ENCODE peak calls at places on chromosomes 5 and 9, in nine cellular contexts. I is HCT116, E is spleen, T is stomach, G is GM23338, A is HepG2, R is suprapubic skin, K is transverse colon, W is prostate gland. D is an unnamed sample.

GRCh38 chr5:399296-400281 is 43.4 kb upstream of the EXOC3 start:
- DNase-seq in I (peak; percentile 40), E (peak; percentile 95), T (peak; percentile 74), G (peak; percentile 88), A (peak; percentile 61), R (peak; percentile 95), K (peak; percentile 71), W (peak; percentile 7), D (peak; percentile 49)

GRCh38 chr5:21263361-21263760 is 1275.4 kb upstream of the CDH18 start:
- DNase-seq in I (no peak), E (no peak), T (no peak), G (no peak), A (no peak), R (no peak), K (no peak), W (no peak), D (no peak)

GRCh38 chr5:168302785-168303184 is 11.3 kb downstream of the WWC1 start:
- DNase-seq in I (peak; percentile 63), E (no peak), T (no peak), G (no peak), A (no peak), R (no peak), K (no peak), W (no peak), D (no peak)

GRCh38 chr9:137663584-137663983 is 44.8 kb downstream of the EHMT1 start:
- DNase-seq in I (no peak), E (no peak), T (no peak), G (peak; percentile 43), A (no peak), R (no peak), K (no peak), W (no peak), D (no peak)

GRCh38 chr5:62538017-62538942 is 40.3 kb upstream of the LRRC70 start:
- DNase-seq in I (no peak), E (no peak), T (no peak), G (no peak), A (peak; percentile 28), R (no peak), K (no peak), W (no peak), D (no peak)

GRCh38 chr9:93652604-93653592 is 76.5 kb downstream of the PHF2 start:
- DNase-seq in I (no peak), E (peak; percentile 62), T (no peak), G (no peak), A (no peak), R (peak; percentile 47), K (no peak), W (no peak), D (peak; percentile 38)

GRCh38 chr5:168820776-168821302 is 241.7 kb upstream of the PANK3 start:
- DNase-seq in I (no peak), E (no peak), T (no peak), G (no peak), A (no peak), R (no peak), K (no peak), W (no peak), D (no peak)

GRCh38 chr5:133882801-133883200 is 85.6 kb downstream of the C5orf15 start:
- DNase-seq in I (no peak), E (no peak), T (no peak), G (no peak), A (no peak), R (no peak), K (no peak), W (no peak), D (no peak)

GRCh38 chr5:79025054-79025465 is 40.0 kb upstream of the ARSB start:
- DNase-seq in I (peak; percentile 33), E (no peak), T (peak; percentile 58), G (peak; percentile 79), A (peak; percentile 41), R (peak; percentile 62), K (peak; percentile 56), W (peak; percentile 11), D (peak; percentile 55)

GRCh38 chr9:133563286-133564213 is 29.0 kb downstream of the ADAMTSL2 start:
- DNase-seq in I (no peak), E (no peak), T (no peak), G (no peak), A (no peak), R (no peak), K (peak; percentile 72), W (peak; percentile 20), D (no peak)

GRCh38 chr5:135190345-135191083 is 156.5 kb upstream of the PITX1 start:
- DNase-seq in I (no peak), E (no peak), T (no peak), G (peak; percentile 50), A (no peak), R (no peak), K (no peak), W (no peak), D (no peak)
- H3K4me3 ChIP-seq in I (peak overlapping the region; percentile 40), E (peak overlapping the region; percentile 5), T (peak overlapping the region; percentile 43), G (peak overlapping the region; percentile 51), A (peak overlapping the region; percentile 76), R (peak overlapping the region; percentile 44), K (peak overlapping the region; percentile 54), W (peak overlapping the region; percentile 28), D (no peak overlapping the region)

GRCh38 chr9:38394419-38394818 is 1.9 kb downstream of the ALDH1B1 start:
- DNase-seq in I (no peak), E (peak; percentile 42), T (no peak), G (no peak), A (no peak), R (no peak), K (peak; percentile 72), W (no peak), D (no peak)

GRCh38 chr9:38393128-38393809 is 767 bp downstream of the ALDH1B1 start:
- DNase-seq in I (no peak), E (peak; percentile 61), T (no peak), G (peak; percentile 16), A (no peak), R (no peak), K (no peak), W (no peak), D (no peak)

GRCh38 chr9:38391278-38392118 is 1.0 kb upstream of the ALDH1B1 start:
- DNase-seq in I (no peak), E (peak; percentile 69), T (no peak), G (no peak), A (no peak), R (peak; percentile 44), K (no peak), W (no peak), D (no peak)

GRCh38 chr9:38390851-38391250 is 1.7 kb upstream of the ALDH1B1 start:
- DNase-seq in I (no peak), E (peak; percentile 47), T (no peak), G (no peak), A (no peak), R (no peak), K (no peak), W (no peak), D (no peak)

GRCh38 chr9:38392235-38393127 is at the start of gene ALDH1B1:
- DNase-seq in I (peak; percentile 68), E (peak; percentile 95), T (peak; percentile 90), G (peak; percentile 95), A (peak; percentile 77), R (peak; percentile 86), K (peak; percentile 92), W (peak; percentile 79), D (peak; percentile 75)
- TF ChIP-seq POLR2AphosphoS5 in I (peak; percentile 87), E (peak; percentile 74), T (peak; percentile 54), G (peak; percentile 81), A (peak; percentile 88), R (no peak), K (peak; percentile 85), W (peak; percentile 56), D (no peak)

DNA sequence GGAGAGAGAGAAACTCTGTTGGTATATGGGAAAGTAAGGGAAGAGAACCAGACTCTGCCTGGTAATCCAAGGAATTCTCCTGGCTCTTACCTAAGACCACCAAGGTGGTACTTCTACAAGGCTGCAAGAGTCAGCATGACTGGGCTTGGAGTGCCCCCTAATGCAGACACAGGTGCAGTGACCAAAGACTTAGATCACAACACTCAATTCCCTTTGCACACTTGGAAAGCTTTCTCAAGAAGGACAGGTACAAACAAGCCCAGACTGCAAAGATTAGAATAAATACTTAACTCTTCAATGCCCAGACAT is 25.2 kb downstream of the UGT3A2 start:
- DNase-seq in I (no peak), E (no peak), T (no peak), G (peak; percentile 68), A (no peak), R (no peak), K (no peak), W (no peak), D (no peak)
- H3K4me3 ChIP-seq in I (no peak overlapping the region), E (no peak overlapping the region), T (no peak overlapping the region), G (no peak overlapping the region), A (no peak overlapping the region), R (no peak overlapping the region), K (no peak overlapping the region), W (no peak overlapping the region), D (no peak overlapping the region)

GRCh38 chr9:127772603-127773002 is 5.9 kb downstream of the SH2D3C start:
- DNase-seq in I (no peak), E (no peak), T (no peak), G (no peak), A (no peak), R (no peak), K (no peak), W (no peak), D (no peak)

GRCh38 chr9:127769101-127769500 is 9.4 kb downstream of the SH2D3C start:
- DNase-seq in I (no peak), E (no peak), T (no peak), G (no peak), A (no peak), R (no peak), K (no peak), W (no peak), D (no peak)

GRCh38 chr9:127771570-127772189 is 6.8 kb downstream of the SH2D3C start:
- DNase-seq in I (no peak), E (no peak), T (no peak), G (no peak), A (no peak), R (no peak), K (no peak), W (no peak), D (no peak)

GRCh38 chr9:127769985-127770904 is 8.2 kb downstream of the SH2D3C start:
- DNase-seq in I (no peak), E (peak; percentile 84), T (no peak), G (no peak), A (no peak), R (no peak), K (no peak), W (no peak), D (no peak)

DNA sequence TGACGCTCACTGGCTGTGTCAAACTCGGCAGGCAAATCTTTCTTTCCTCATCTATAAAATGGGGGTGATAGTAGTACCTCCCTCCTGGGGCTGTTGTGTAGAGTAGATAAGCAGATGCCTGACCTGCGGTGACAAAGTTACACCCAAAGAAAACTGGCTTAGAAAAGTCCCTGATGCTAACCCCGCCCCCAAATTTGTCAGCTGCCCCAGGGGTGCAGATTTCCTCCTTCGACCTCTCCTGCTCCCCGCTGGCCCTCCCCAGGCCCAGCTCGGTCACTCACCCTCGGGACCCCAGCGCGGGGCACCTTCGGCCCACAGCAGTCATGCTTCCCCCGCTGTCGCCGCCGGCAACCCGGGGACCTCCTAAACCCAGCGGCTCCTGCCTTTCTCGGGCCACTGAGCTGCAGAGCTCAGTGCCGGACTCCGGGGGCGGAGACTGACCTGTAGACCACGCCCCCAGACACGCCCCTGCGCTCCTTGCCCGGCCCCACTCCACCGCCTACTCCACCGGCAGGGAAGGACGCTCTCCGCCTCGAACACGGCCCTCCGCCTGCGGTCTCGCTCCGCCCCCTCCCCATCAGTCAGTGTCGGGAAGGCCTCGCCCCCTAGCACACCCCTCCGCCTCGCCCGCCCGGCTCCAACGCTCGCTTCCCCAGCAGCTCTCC is 7.4 kb downstream of the SH2D3C start:
- DNase-seq in I (peak; percentile 95), E (peak; percentile 100), T (peak; percentile 99), G (peak; percentile 99), A (peak; percentile 89), R (peak; percentile 99), K (peak; percentile 99), W (peak; percentile 98), D (peak; percentile 98)
- TF ChIP-seq POLR2AphosphoS5 in I (peak; percentile 66), E (peak; percentile 94), T (peak; percentile 42), G (peak; percentile 55), A (no peak), R (no peak), K (peak; percentile 58), W (peak; percentile 92), D (peak; percentile 18)

GRCh38 chr9:19232830-19233194 is 2.3 kb downstream of the DENND4C start:
- DNase-seq in I (no peak), E (no peak), T (no peak), G (no peak), A (no peak), R (no peak), K (no peak), W (no peak), D (no peak)
- H3K4me3 ChIP-seq in I (no peak overlapping the region), E (no peak overlapping the region), T (no peak overlapping the region), G (peak overlapping the region; percentile 91), A (peak overlapping the region; percentile 88), R (peak overlapping the region; percentile 99), K (peak overlapping the region; percentile 66), W (peak overlapping the region; percentile 99), D (peak overlapping the region; percentile 72)